ENCODE peak calls at places on chromosomes 2 and 18, in four cellular contexts. R is PC-3; X is CD8-positive, alpha-beta T cell; L is GM23248. K is an unnamed sample.
A peak's percentile ranks its signal among the peaks of the same experiment; 100 is the strongest.

GRCh38 chr2:43207553-43208300 is 18.7 kb downstream of the ZFP36L2 start:
- DNase-seq in R (peak; percentile 44), X (no peak), L (no peak), K (no peak)

GRCh38 chr2:112032615-112033457 is 22.2 kb upstream of the TMEM87B start:
- DNase-seq in R (peak; percentile 93), X (no peak), L (peak; percentile 78), K (no peak)

GRCh38 chr18:6449213-6449612 is 34.5 kb upstream of the L3MBTL4 start:
- DNase-seq in R (no peak), X (no peak), L (no peak), K (no peak)

GRCh38 chr2:42645551-42645950 is 77.1 kb downstream of the MTA3 start:
- DNase-seq in R (no peak), X (no peak), L (no peak), K (no peak)

GRCh38 chr2:88190808-88191721 is 20.9 kb downstream of the THNSL2 start:
- DNase-seq in R (peak; percentile 52), X (no peak), L (peak; percentile 49), K (no peak)

GRCh38 chr2:85589982-85590791 is 5.4 kb upstream of the RNF181 start:
- DNase-seq in R (peak; percentile 32), X (no peak), L (peak; percentile 94), K (no peak)

GRCh38 chr2:67311536-67311935 is 85.6 kb upstream of the ETAA1 start:
- DNase-seq in R (peak; percentile 80), X (no peak), L (peak; percentile 67), K (no peak)

GRCh38 chr2:238267884-238268680 is 20.3 kb downstream of the PER2 start:
- DNase-seq in R (no peak), X (no peak), L (no peak), K (no peak)

GRCh38 chr18:35182151-35182550 is 58.7 kb upstream of the ZNF397 start:
- DNase-seq in R (no peak), X (no peak), L (no peak), K (no peak)

GRCh38 chr18:48846423-48846932 is 104.3 kb downstream of the SMAD7 start:
- DNase-seq in R (no peak), X (no peak), L (no peak), K (no peak)

GRCh38 chr2:38146917-38147307 is 71.0 kb upstream of the CYP1B1 start:
- DNase-seq in R (peak; percentile 96), X (no peak), L (peak; percentile 97), K (no peak)

GRCh38 chr18:40877096-40877495 is 1077.9 kb upstream of the PIK3C3 start:
- DNase-seq in R (peak; percentile 60), X (no peak), L (peak; percentile 72), K (no peak)

DNA sequence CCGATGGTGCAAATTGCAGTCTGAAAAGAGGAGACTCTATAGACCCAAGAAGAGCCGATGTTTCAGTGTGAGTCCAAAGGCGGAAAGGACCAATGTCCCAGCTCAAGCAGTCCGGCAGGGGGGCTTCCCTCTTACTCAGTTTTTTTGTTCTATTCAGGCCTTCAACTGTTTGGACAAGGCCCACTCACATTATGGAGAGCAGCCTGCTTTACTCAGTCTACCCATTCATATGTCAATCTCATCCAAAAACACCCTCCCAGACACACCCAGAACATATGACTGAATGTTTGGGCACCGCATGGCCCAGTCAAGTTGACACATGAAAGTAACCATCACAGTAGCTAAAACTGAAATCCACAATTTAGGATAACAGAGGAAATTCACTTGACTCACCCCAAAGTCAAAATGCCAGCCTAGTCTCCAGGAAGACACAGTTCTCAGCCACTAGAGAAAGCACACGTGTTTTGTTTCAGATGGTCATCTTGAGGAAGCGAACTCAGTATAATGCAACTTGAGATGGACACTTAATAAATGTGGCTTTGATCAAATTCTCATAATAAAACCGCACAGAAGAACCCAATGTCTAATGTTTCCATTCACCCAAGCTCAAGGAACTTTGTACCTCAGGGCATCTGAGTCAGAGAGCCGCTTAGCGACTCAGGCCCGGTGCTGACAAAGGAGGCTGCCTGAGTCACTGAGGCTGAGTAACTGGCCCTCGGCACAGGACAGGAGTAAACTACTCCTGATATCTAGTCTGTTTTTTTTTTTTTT is 2.4 kb downstream of the FHL2 start:
- DNase-seq in R (peak; percentile 100), X (no peak), L (peak; percentile 100), K (no peak)
- H3K4me1 ChIP-seq in R (peaks cover 58% of the 10 kb centered on the region), X (peaks cover 13% of the 10 kb centered on the region), L (peaks cover 50% of the 10 kb centered on the region), K (peaks cover 6% of the 10 kb centered on the region)

GRCh38 chr2:187478719-187479118 is 30.7 kb upstream of the CALCRL start:
- DNase-seq in R (peak; percentile 37), X (no peak), L (no peak), K (no peak)
- H3K27ac ChIP-seq in R (no peak overlapping the region), X (no peak overlapping the region), L (no peak overlapping the region), K (no peak overlapping the region)

GRCh38 chr2:127810156-127810636 is 775 bp downstream of the WDR33 start:
- DNase-seq in R (peak; percentile 34), X (no peak), L (peak; percentile 64), K (no peak)

GRCh38 chr2:127814677-127815076 is 3.7 kb upstream of the WDR33 start:
- DNase-seq in R (no peak), X (no peak), L (no peak), K (no peak)

GRCh38 chr2:127811397-127811860 is 458 bp upstream of the WDR33 start:
- DNase-seq in R (no peak), X (no peak), L (no peak), K (no peak)

GRCh38 chr2:127810637-127811396 is at the start of gene WDR33:
- DNase-seq in R (peak; percentile 93), X (peak; percentile 92), L (peak; percentile 96), K (peak; percentile 89)

GRCh38 chr2:127811922-127812321 is 951 bp upstream of the WDR33 start:
- DNase-seq in R (no peak), X (no peak), L (no peak), K (no peak)
- H3K4me3 ChIP-seq in R (no peak overlapping the region), X (peak overlapping the region; percentile 88), L (peak overlapping the region; percentile 86), K (no peak overlapping the region)

DNA sequence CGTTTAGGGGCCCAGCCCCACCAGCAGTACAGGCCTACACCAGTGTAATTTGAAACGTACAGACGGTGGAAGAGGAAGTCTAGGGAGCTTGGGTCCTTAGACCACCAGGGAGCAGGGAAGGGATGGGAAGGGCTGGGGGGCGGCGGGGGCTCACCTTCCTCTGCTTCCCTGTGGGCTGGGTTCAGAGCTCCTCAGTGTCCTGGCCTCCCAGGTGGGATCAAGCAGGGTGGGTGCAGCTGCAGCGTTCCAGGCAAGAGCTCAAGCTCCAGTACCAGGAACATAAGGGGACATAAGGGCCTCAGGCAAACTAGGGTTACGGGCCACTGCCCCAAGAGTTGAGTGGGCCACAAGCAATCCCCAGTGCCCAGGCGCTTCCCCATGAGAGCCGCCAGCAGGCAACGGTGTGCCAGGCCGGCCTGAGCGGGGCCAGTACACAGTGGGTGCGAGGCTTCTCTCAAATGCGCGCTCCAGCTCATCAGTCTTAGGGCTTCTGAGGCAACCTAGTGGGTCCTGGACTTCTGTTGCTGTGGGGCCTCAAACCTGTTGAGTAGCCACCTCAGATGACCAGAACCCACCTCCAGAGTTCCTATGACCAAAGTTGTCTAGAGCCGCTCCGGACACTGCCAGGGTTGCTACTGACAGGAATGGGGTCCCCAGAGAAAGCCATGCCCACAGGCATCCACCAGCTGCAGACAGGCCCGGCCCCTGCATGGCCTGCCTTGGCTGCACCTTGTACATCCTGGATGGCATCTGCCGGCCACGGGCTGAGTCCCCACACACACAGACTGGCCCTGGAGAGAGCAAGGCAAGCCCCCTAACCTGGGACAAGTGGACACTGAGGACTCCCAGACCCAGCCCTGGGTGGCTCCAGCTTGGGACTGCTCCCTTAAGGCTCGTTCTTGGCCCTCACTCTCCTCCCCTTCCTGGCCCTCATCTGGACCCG is 5.2 kb downstream of the ANKRD23 start:
- DNase-seq in R (no peak), X (no peak), L (no peak), K (no peak)
- H3K4me1 ChIP-seq in R (no peaks in the 10 kb centered on the region), X (peaks cover 26% of the 10 kb centered on the region), L (no peaks in the 10 kb centered on the region), K (peaks cover 18% of the 10 kb centered on the region)

DNA sequence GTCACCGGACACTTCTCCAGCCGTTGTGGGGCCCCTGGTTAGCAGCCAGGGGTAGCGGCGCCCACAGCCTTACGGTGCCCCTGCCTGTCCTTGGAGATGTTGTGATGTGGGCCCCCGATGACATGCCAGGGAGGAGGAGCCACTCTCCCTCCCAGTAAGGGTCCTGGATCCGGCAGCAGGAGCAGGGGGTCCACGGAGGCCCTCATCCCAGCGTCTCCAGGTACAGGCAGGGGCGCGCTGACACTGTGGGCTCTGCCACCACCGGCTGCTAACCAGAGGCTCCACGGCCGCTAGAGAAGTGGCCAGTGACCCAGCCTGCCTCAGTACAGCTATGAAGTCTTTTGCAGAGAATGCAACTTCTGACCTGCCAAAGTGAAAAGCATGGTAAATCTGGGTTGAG is 121.2 kb downstream of the SPP2 start:
- DNase-seq in R (no peak), X (no peak), L (no peak), K (no peak)
- H3K27ac ChIP-seq in R (no peak overlapping the region), X (no peak overlapping the region), L (no peak overlapping the region), K (no peak overlapping the region)

GRCh38 chr2:158191076-158191566 is 89.4 kb downstream of the UPP2 start:
- DNase-seq in R (no peak), X (no peak), L (peak; percentile 10), K (no peak)

GRCh38 chr2:158187908-158188307 is 86.2 kb downstream of the UPP2 start:
- DNase-seq in R (no peak), X (no peak), L (peak; percentile 10), K (no peak)

GRCh38 chr2:158192515-158193234 is 91.0 kb downstream of the UPP2 start:
- DNase-seq in R (no peak), X (no peak), L (no peak), K (no peak)

GRCh38 chr2:158191569-158191968 is 89.9 kb downstream of the UPP2 start:
- DNase-seq in R (no peak), X (no peak), L (no peak), K (no peak)

DNA sequence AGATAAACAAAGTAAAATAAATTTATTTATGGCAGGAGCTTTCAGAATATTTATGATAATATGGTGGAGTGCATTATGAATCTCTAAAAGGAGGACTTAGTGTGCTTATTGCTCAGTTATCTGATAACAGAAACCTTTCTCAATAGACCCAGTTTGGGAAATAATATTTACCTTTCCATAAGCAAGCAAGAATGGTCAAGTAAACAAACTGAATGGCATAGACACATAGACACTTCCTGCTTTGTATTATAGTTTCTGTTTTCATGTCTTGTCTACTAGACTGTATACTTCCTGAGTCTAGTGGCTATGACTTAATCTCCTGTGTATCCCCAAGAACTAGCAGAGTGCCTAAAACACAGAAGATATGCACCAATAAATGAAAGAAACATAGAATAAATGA is 87.8 kb downstream of the UPP2 start:
- DNase-seq in R (no peak), X (no peak), L (no peak), K (no peak)
- H3K4me3 ChIP-seq in R (no peak overlapping the region), X (no peak overlapping the region), L (no peak overlapping the region), K (no peak overlapping the region)